ENCODE peak calls at places on chromosome 5, in eight cellular contexts. One of them, this sample, is unnamed.
A peak's percentile ranks its signal among the peaks of the same experiment; 100 is the strongest.

GRCh38 chr5:150105898-150106615 is 19.7 kb upstream of the CSF1R start:
- DNase-seq in NCI-H2029 treated with DMSO at 0.1 percent for 48 hours: no peak
- DNase-seq in NCI-H2081: no peak
- DNase-seq in neural progenitor cell: no peak
- DNase-seq in M059J: no peak
- DNase-seq in fibroblast of lung: no peak
- DNase-seq in OCI-M1: no peak
- DNase-seq in mammary epithelial cell: no peak
- DNase-seq in this sample: no peak

GRCh38 chr5:99176186-99176585 is 247.4 kb upstream of the CHD1 start:
- DNase-seq in fibroblast of lung: no peak
- DNase-seq in mammary epithelial cell: no peak
- DNase-seq in NCI-H2081: no peak
- DNase-seq in M059J: no peak
- DNase-seq in OCI-M1: peak; percentile 70
- DNase-seq in NCI-H2029 treated with DMSO at 0.1 percent for 48 hours: no peak
- DNase-seq in neural progenitor cell: no peak
- DNase-seq in this sample: peak; percentile 42

GRCh38 chr5:2266668-2267240 is 384.0 kb upstream of the IRX4 start:
- DNase-seq in M059J: no peak
- DNase-seq in OCI-M1: no peak
- DNase-seq in neural progenitor cell: no peak
- DNase-seq in NCI-H2081: no peak
- DNase-seq in mammary epithelial cell: no peak
- DNase-seq in fibroblast of lung: no peak
- DNase-seq in NCI-H2029 treated with DMSO at 0.1 percent for 48 hours: peak; percentile 71
- DNase-seq in this sample: no peak

GRCh38 chr5:169091396-169091980 is 209.5 kb downstream of the SLIT3 start:
- DNase-seq in fibroblast of lung: no peak
- DNase-seq in NCI-H2081: no peak
- DNase-seq in OCI-M1: peak; percentile 57
- DNase-seq in NCI-H2029 treated with DMSO at 0.1 percent for 48 hours: no peak
- DNase-seq in neural progenitor cell: no peak
- DNase-seq in mammary epithelial cell: no peak
- DNase-seq in M059J: no peak
- DNase-seq in this sample: no peak

GRCh38 chr5:132753135-132753987 is 6.1 kb downstream of the CCNI2 start:
- DNase-seq in NCI-H2081: peak; percentile 55
- DNase-seq in OCI-M1: peak; percentile 8
- DNase-seq in M059J: peak; percentile 15
- DNase-seq in fibroblast of lung: no peak
- DNase-seq in NCI-H2029 treated with DMSO at 0.1 percent for 48 hours: peak; percentile 85
- DNase-seq in mammary epithelial cell: peak; percentile 24
- DNase-seq in neural progenitor cell: peak; percentile 79
- DNase-seq in this sample: no peak

GRCh38 chr5:133048993-133049725 is 2.7 kb upstream of the HSPA4 start:
- DNase-seq in OCI-M1: no peak
- DNase-seq in M059J: peak; percentile 11
- DNase-seq in NCI-H2081: peak; percentile 27
- DNase-seq in NCI-H2029 treated with DMSO at 0.1 percent for 48 hours: peak; percentile 57
- DNase-seq in mammary epithelial cell: no peak
- DNase-seq in fibroblast of lung: no peak
- DNase-seq in neural progenitor cell: no peak
- DNase-seq in this sample: no peak

GRCh38 chr5:176542135-176542595 is 5.0 kb upstream of the RNF44 start:
- DNase-seq in NCI-H2081: no peak
- DNase-seq in NCI-H2029 treated with DMSO at 0.1 percent for 48 hours: no peak
- DNase-seq in mammary epithelial cell: no peak
- DNase-seq in neural progenitor cell: no peak
- DNase-seq in M059J: no peak
- DNase-seq in fibroblast of lung: no peak
- DNase-seq in OCI-M1: peak; percentile 51
- DNase-seq in this sample: no peak

GRCh38 chr5:88770290-88771257 is 112.4 kb downstream of the MEF2C start:
- DNase-seq in neural progenitor cell: no peak
- DNase-seq in NCI-H2081: no peak
- DNase-seq in fibroblast of lung: peak; percentile 36
- DNase-seq in M059J: no peak
- DNase-seq in NCI-H2029 treated with DMSO at 0.1 percent for 48 hours: no peak
- DNase-seq in OCI-M1: no peak
- DNase-seq in mammary epithelial cell: no peak
- DNase-seq in this sample: no peak

GRCh38 chr5:134554319-134555222 is 29.1 kb downstream of the JADE2 start:
- DNase-seq in NCI-H2081: no peak
- DNase-seq in OCI-M1: no peak
- DNase-seq in M059J: peak; percentile 99
- DNase-seq in NCI-H2029 treated with DMSO at 0.1 percent for 48 hours: no peak
- DNase-seq in mammary epithelial cell: no peak
- DNase-seq in fibroblast of lung: peak; percentile 72
- DNase-seq in neural progenitor cell: no peak
- DNase-seq in this sample: peak; percentile 64

GRCh38 chr5:35031276-35031675 is 16.5 kb downstream of the AGXT2 start:
- DNase-seq in OCI-M1: no peak
- DNase-seq in NCI-H2081: no peak
- DNase-seq in fibroblast of lung: no peak
- DNase-seq in mammary epithelial cell: no peak
- DNase-seq in M059J: peak; percentile 78
- DNase-seq in neural progenitor cell: no peak
- DNase-seq in NCI-H2029 treated with DMSO at 0.1 percent for 48 hours: no peak
- DNase-seq in this sample: no peak

GRCh38 chr5:178309271-178310008 is 76.8 kb upstream of the PHYKPL start:
- DNase-seq in NCI-H2081: no peak
- DNase-seq in OCI-M1: no peak
- DNase-seq in fibroblast of lung: no peak
- DNase-seq in M059J: no peak
- DNase-seq in neural progenitor cell: no peak
- DNase-seq in NCI-H2029 treated with DMSO at 0.1 percent for 48 hours: no peak
- DNase-seq in mammary epithelial cell: no peak
- DNase-seq in this sample: no peak

GRCh38 chr5:3218096-3218495 is 377.5 kb upstream of the IRX1 start:
- DNase-seq in fibroblast of lung: no peak
- DNase-seq in NCI-H2081: no peak
- DNase-seq in OCI-M1: no peak
- DNase-seq in mammary epithelial cell: no peak
- DNase-seq in NCI-H2029 treated with DMSO at 0.1 percent for 48 hours: no peak
- DNase-seq in neural progenitor cell: no peak
- DNase-seq in M059J: no peak
- DNase-seq in this sample: no peak

GRCh38 chr5:57716661-57717060 is 234.1 kb upstream of the ACTBL2 start:
- DNase-seq in NCI-H2081: no peak
- DNase-seq in OCI-M1: no peak
- DNase-seq in NCI-H2029 treated with DMSO at 0.1 percent for 48 hours: no peak
- DNase-seq in fibroblast of lung: no peak
- DNase-seq in M059J: no peak
- DNase-seq in mammary epithelial cell: peak; percentile 50
- DNase-seq in neural progenitor cell: no peak
- DNase-seq in this sample: no peak

GRCh38 chr5:168023190-168023589 is 268.3 kb upstream of the WWC1 start:
- DNase-seq in OCI-M1: no peak
- DNase-seq in M059J: no peak
- DNase-seq in NCI-H2081: peak; percentile 93
- DNase-seq in fibroblast of lung: peak; percentile 15
- DNase-seq in neural progenitor cell: peak; percentile 11
- DNase-seq in mammary epithelial cell: no peak
- DNase-seq in NCI-H2029 treated with DMSO at 0.1 percent for 48 hours: no peak
- DNase-seq in this sample: no peak

GRCh38 chr5:14668247-14668646 is 3.7 kb downstream of the OTULIN start:
- DNase-seq in mammary epithelial cell: no peak
- DNase-seq in OCI-M1: no peak
- DNase-seq in neural progenitor cell: no peak
- DNase-seq in NCI-H2029 treated with DMSO at 0.1 percent for 48 hours: no peak
- DNase-seq in M059J: no peak
- DNase-seq in NCI-H2081: no peak
- DNase-seq in fibroblast of lung: no peak
- DNase-seq in this sample: no peak

GRCh38 chr5:175803254-175803653 is 68.1 kb upstream of the CPLX2 start:
- DNase-seq in neural progenitor cell: no peak
- DNase-seq in NCI-H2029 treated with DMSO at 0.1 percent for 48 hours: no peak
- DNase-seq in fibroblast of lung: no peak
- DNase-seq in mammary epithelial cell: no peak
- DNase-seq in NCI-H2081: no peak
- DNase-seq in OCI-M1: no peak
- DNase-seq in M059J: no peak
- DNase-seq in this sample: no peak

GRCh38 chr5:58204966-58205365 is 254.9 kb downstream of the PLK2 start:
- DNase-seq in NCI-H2029 treated with DMSO at 0.1 percent for 48 hours: no peak
- DNase-seq in fibroblast of lung: no peak
- DNase-seq in neural progenitor cell: no peak
- DNase-seq in NCI-H2081: no peak
- DNase-seq in OCI-M1: no peak
- DNase-seq in mammary epithelial cell: no peak
- DNase-seq in M059J: no peak
- DNase-seq in this sample: no peak

GRCh38 chr5:168198359-168198758 is 93.1 kb upstream of the WWC1 start:
- DNase-seq in M059J: no peak
- DNase-seq in fibroblast of lung: no peak
- DNase-seq in NCI-H2029 treated with DMSO at 0.1 percent for 48 hours: no peak
- DNase-seq in OCI-M1: no peak
- DNase-seq in mammary epithelial cell: no peak
- DNase-seq in NCI-H2081: no peak
- DNase-seq in neural progenitor cell: no peak
- DNase-seq in this sample: no peak

GRCh38 chr5:143040622-143041021 is 270.4 kb downstream of the ARHGAP26 start:
- DNase-seq in OCI-M1: peak; percentile 34
- DNase-seq in fibroblast of lung: no peak
- DNase-seq in NCI-H2081: no peak
- DNase-seq in M059J: no peak
- DNase-seq in neural progenitor cell: no peak
- DNase-seq in mammary epithelial cell: no peak
- DNase-seq in NCI-H2029 treated with DMSO at 0.1 percent for 48 hours: no peak
- DNase-seq in this sample: no peak

GRCh38 chr5:133510634-133511262 is 101.6 kb downstream of the FSTL4 start:
- DNase-seq in OCI-M1: peak; percentile 20
- DNase-seq in NCI-H2081: no peak
- DNase-seq in NCI-H2029 treated with DMSO at 0.1 percent for 48 hours: no peak
- DNase-seq in M059J: no peak
- DNase-seq in mammary epithelial cell: no peak
- DNase-seq in fibroblast of lung: no peak
- DNase-seq in neural progenitor cell: no peak
- DNase-seq in this sample: no peak

GRCh38 chr5:134491841-134492442 is 33.5 kb upstream of the JADE2 start:
- DNase-seq in NCI-H2029 treated with DMSO at 0.1 percent for 48 hours: no peak
- DNase-seq in M059J: no peak
- DNase-seq in NCI-H2081: no peak
- DNase-seq in OCI-M1: no peak
- DNase-seq in mammary epithelial cell: no peak
- DNase-seq in neural progenitor cell: no peak
- DNase-seq in fibroblast of lung: no peak
- DNase-seq in this sample: no peak

GRCh38 chr5:170135796-170136490 is 30.2 kb downstream of the FOXI1 start:
- DNase-seq in mammary epithelial cell: peak; percentile 53
- DNase-seq in NCI-H2081: no peak
- DNase-seq in neural progenitor cell: no peak
- DNase-seq in OCI-M1: no peak
- DNase-seq in NCI-H2029 treated with DMSO at 0.1 percent for 48 hours: no peak
- DNase-seq in fibroblast of lung: no peak
- DNase-seq in M059J: peak; percentile 50
- DNase-seq in this sample: no peak

GRCh38 chr5:103119067-103119764 is 722 bp downstream of the GIN1 start:
- DNase-seq in NCI-H2081: peak; percentile 18
- DNase-seq in OCI-M1: peak; percentile 82
- DNase-seq in fibroblast of lung: peak; percentile 49
- DNase-seq in M059J: no peak
- DNase-seq in neural progenitor cell: no peak
- DNase-seq in mammary epithelial cell: no peak
- DNase-seq in NCI-H2029 treated with DMSO at 0.1 percent for 48 hours: no peak
- DNase-seq in this sample: no peak

GRCh38 chr5:171649002-171649401 is 136.6 kb upstream of the SMIM23 start:
- DNase-seq in OCI-M1: no peak
- DNase-seq in NCI-H2029 treated with DMSO at 0.1 percent for 48 hours: no peak
- DNase-seq in mammary epithelial cell: no peak
- DNase-seq in M059J: no peak
- DNase-seq in NCI-H2081: no peak
- DNase-seq in fibroblast of lung: no peak
- DNase-seq in neural progenitor cell: no peak
- DNase-seq in this sample: no peak

GRCh38 chr5:150131461-150131860 is 24.2 kb downstream of the PDGFRB start:
- DNase-seq in OCI-M1: no peak
- DNase-seq in NCI-H2029 treated with DMSO at 0.1 percent for 48 hours: no peak
- DNase-seq in NCI-H2081: no peak
- DNase-seq in M059J: no peak
- DNase-seq in neural progenitor cell: no peak
- DNase-seq in mammary epithelial cell: no peak
- DNase-seq in fibroblast of lung: no peak
- DNase-seq in this sample: peak; percentile 36

GRCh38 chr5:139799359-139799758 is 3.8 kb downstream of the PSD2 start:
- DNase-seq in fibroblast of lung: no peak
- DNase-seq in mammary epithelial cell: no peak
- DNase-seq in NCI-H2029 treated with DMSO at 0.1 percent for 48 hours: peak; percentile 55
- DNase-seq in NCI-H2081: no peak
- DNase-seq in M059J: no peak
- DNase-seq in OCI-M1: no peak
- DNase-seq in neural progenitor cell: no peak
- DNase-seq in this sample: no peak

GRCh38 chr5:82720764-82721163 is 356.4 kb downstream of the TMEM167A start:
- DNase-seq in fibroblast of lung: no peak
- DNase-seq in NCI-H2081: no peak
- DNase-seq in neural progenitor cell: no peak
- DNase-seq in NCI-H2029 treated with DMSO at 0.1 percent for 48 hours: no peak
- DNase-seq in mammary epithelial cell: no peak
- DNase-seq in OCI-M1: no peak
- DNase-seq in M059J: peak; percentile 14
- DNase-seq in this sample: no peak

GRCh38 chr5:33379757-33380156 is 61.0 kb upstream of the TARS1 start:
- DNase-seq in NCI-H2081: peak; percentile 41
- DNase-seq in NCI-H2029 treated with DMSO at 0.1 percent for 48 hours: no peak
- DNase-seq in fibroblast of lung: peak; percentile 66
- DNase-seq in mammary epithelial cell: peak; percentile 20
- DNase-seq in neural progenitor cell: peak; percentile 79
- DNase-seq in M059J: peak; percentile 52
- DNase-seq in OCI-M1: peak; percentile 79
- DNase-seq in this sample: peak; percentile 20

GRCh38 chr5:94524841-94525697 is 93.3 kb downstream of the KIAA0825 start:
- DNase-seq in fibroblast of lung: peak; percentile 61
- DNase-seq in OCI-M1: peak; percentile 75
- DNase-seq in NCI-H2029 treated with DMSO at 0.1 percent for 48 hours: peak; percentile 47
- DNase-seq in mammary epithelial cell: peak; percentile 21
- DNase-seq in neural progenitor cell: peak; percentile 60
- DNase-seq in M059J: peak; percentile 42
- DNase-seq in NCI-H2081: peak; percentile 5
- DNase-seq in this sample: peak; percentile 58

GRCh38 chr5:89128930-89129625 is 246.1 kb upstream of the MEF2C start:
- DNase-seq in neural progenitor cell: no peak
- DNase-seq in NCI-H2081: no peak
- DNase-seq in M059J: no peak
- DNase-seq in mammary epithelial cell: no peak
- DNase-seq in OCI-M1: peak; percentile 48
- DNase-seq in NCI-H2029 treated with DMSO at 0.1 percent for 48 hours: no peak
- DNase-seq in fibroblast of lung: no peak
- DNase-seq in this sample: no peak

GRCh38 chr5:171838066-171838465 is 52.4 kb downstream of the SMIM23 start:
- DNase-seq in NCI-H2029 treated with DMSO at 0.1 percent for 48 hours: no peak
- DNase-seq in neural progenitor cell: no peak
- DNase-seq in OCI-M1: no peak
- DNase-seq in fibroblast of lung: no peak
- DNase-seq in M059J: no peak
- DNase-seq in mammary epithelial cell: no peak
- DNase-seq in NCI-H2081: no peak
- DNase-seq in this sample: no peak

GRCh38 chr5:14172149-14172795 is 29.1 kb downstream of the TRIO start:
- DNase-seq in neural progenitor cell: peak; percentile 52
- DNase-seq in OCI-M1: no peak
- DNase-seq in NCI-H2081: no peak
- DNase-seq in NCI-H2029 treated with DMSO at 0.1 percent for 48 hours: no peak
- DNase-seq in mammary epithelial cell: no peak
- DNase-seq in M059J: no peak
- DNase-seq in fibroblast of lung: no peak
- DNase-seq in this sample: no peak

GRCh38 chr5:174022384-174023095 is 23.0 kb upstream of the NSG2 start:
- DNase-seq in neural progenitor cell: peak; percentile 34
- DNase-seq in NCI-H2081: no peak
- DNase-seq in fibroblast of lung: no peak
- DNase-seq in M059J: no peak
- DNase-seq in NCI-H2029 treated with DMSO at 0.1 percent for 48 hours: no peak
- DNase-seq in mammary epithelial cell: no peak
- DNase-seq in OCI-M1: no peak
- DNase-seq in this sample: no peak

GRCh38 chr5:169408735-169409134 is 107.8 kb upstream of the SLIT3 start:
- DNase-seq in fibroblast of lung: no peak
- DNase-seq in mammary epithelial cell: no peak
- DNase-seq in neural progenitor cell: no peak
- DNase-seq in NCI-H2029 treated with DMSO at 0.1 percent for 48 hours: no peak
- DNase-seq in M059J: no peak
- DNase-seq in NCI-H2081: no peak
- DNase-seq in OCI-M1: no peak
- DNase-seq in this sample: no peak